ENCODE peak calls at places on chromosomes 5 and 9, in seven cellular contexts. One of them, this sample, is unnamed. For H3K9me3, the result is how much of the 10 kb centered on the place peaks cover.

GRCh38 chr5:31827862-31828261 is 188.9 kb downstream of the PDZD2 start:
- DNase-seq in mammary epithelial cell: peak
- DNase-seq in stomach: no peak
- DNase-seq in Peyer's patch: no peak
- DNase-seq in psoas muscle: no peak
- DNase-seq in A549: no peak
- DNase-seq in heart right ventricle: no peak
- DNase-seq in this sample: no peak

GRCh38 chr5:1418921-1419280 is 26.3 kb downstream of the SLC6A3 start:
- DNase-seq in A549: no peak
- DNase-seq in mammary epithelial cell: no peak
- DNase-seq in stomach: no peak
- DNase-seq in psoas muscle: no peak
- DNase-seq in heart right ventricle: no peak
- DNase-seq in Peyer's patch: no peak
- DNase-seq in this sample: no peak

GRCh38 chr5:116289276-116289675 is 204.5 kb downstream of the COMMD10 start:
- DNase-seq in psoas muscle: no peak
- DNase-seq in heart right ventricle: no peak
- DNase-seq in stomach: no peak
- DNase-seq in A549: no peak
- DNase-seq in Peyer's patch: no peak
- DNase-seq in mammary epithelial cell: no peak
- DNase-seq in this sample: no peak

GRCh38 chr9:88789785-88790184 is 201.5 kb upstream of the S1PR3 start:
- DNase-seq in A549: no peak
- DNase-seq in Peyer's patch: no peak
- DNase-seq in psoas muscle: no peak
- DNase-seq in mammary epithelial cell: peak
- DNase-seq in stomach: no peak
- DNase-seq in heart right ventricle: no peak
- DNase-seq in this sample: no peak

GRCh38 chr9:22919423-22919822 is 472.8 kb downstream of the DMRTA1 start:
- DNase-seq in heart right ventricle: no peak
- DNase-seq in stomach: no peak
- DNase-seq in psoas muscle: no peak
- DNase-seq in mammary epithelial cell: no peak
- DNase-seq in Peyer's patch: no peak
- DNase-seq in A549: no peak
- DNase-seq in this sample: no peak

GRCh38 chr9:121483049-121483448 is 16.6 kb downstream of the GGTA1 start:
- DNase-seq in heart right ventricle: no peak
- DNase-seq in psoas muscle: no peak
- DNase-seq in Peyer's patch: no peak
- DNase-seq in stomach: no peak
- DNase-seq in A549: no peak
- DNase-seq in mammary epithelial cell: no peak
- DNase-seq in this sample: no peak

GRCh38 chr5:172886974-172887491 is 53.0 kb downstream of the ERGIC1 start:
- DNase-seq in stomach: peak
- DNase-seq in psoas muscle: peak
- DNase-seq in Peyer's patch: no peak
- DNase-seq in mammary epithelial cell: peak
- DNase-seq in heart right ventricle: peak
- DNase-seq in A549: no peak
- DNase-seq in this sample: peak

GRCh38 chr5:105587963-105588662 is 2025.5 kb upstream of the NUDT12 start:
- DNase-seq in A549: peak
- DNase-seq in Peyer's patch: no peak
- DNase-seq in mammary epithelial cell: peak
- DNase-seq in psoas muscle: no peak
- DNase-seq in heart right ventricle: no peak
- DNase-seq in stomach: no peak
- DNase-seq in this sample: no peak

GRCh38 chr9:120934271-120934670 is 7.7 kb upstream of the TRAF1 start:
- DNase-seq in mammary epithelial cell: no peak
- DNase-seq in stomach: peak
- DNase-seq in A549: no peak
- DNase-seq in heart right ventricle: no peak
- DNase-seq in Peyer's patch: no peak
- DNase-seq in psoas muscle: no peak
- DNase-seq in this sample: peak

GRCh38 chr9:14428781-14429230 is 114.9 kb upstream of the NFIB start:
- DNase-seq in mammary epithelial cell: peak
- DNase-seq in psoas muscle: peak
- DNase-seq in Peyer's patch: peak
- DNase-seq in stomach: peak
- DNase-seq in heart right ventricle: peak
- DNase-seq in A549: peak
- DNase-seq in this sample: peak

GRCh38 chr5:11656940-11657339 is 247.3 kb downstream of the CTNND2 start:
- DNase-seq in heart right ventricle: no peak
- DNase-seq in Peyer's patch: no peak
- DNase-seq in psoas muscle: no peak
- DNase-seq in mammary epithelial cell: no peak
- DNase-seq in A549: no peak
- DNase-seq in stomach: no peak
- DNase-seq in this sample: no peak

GRCh38 chr5:153623906-153624765 is 133.7 kb downstream of the GRIA1 start:
- DNase-seq in A549: no peak
- DNase-seq in Peyer's patch: no peak
- DNase-seq in mammary epithelial cell: peak
- DNase-seq in stomach: no peak
- DNase-seq in psoas muscle: no peak
- DNase-seq in heart right ventricle: no peak
- DNase-seq in this sample: no peak

GRCh38 chr5:56176155-56176798 is 56.9 kb downstream of the ANKRD55 start:
- DNase-seq in Peyer's patch: no peak
- DNase-seq in A549: no peak
- DNase-seq in heart right ventricle: peak
- DNase-seq in stomach: no peak
- DNase-seq in mammary epithelial cell: no peak
- DNase-seq in psoas muscle: peak
- DNase-seq in this sample: peak

GRCh38 chr9:21968331-21969010 is 25.7 kb downstream of the CDKN2A start:
- DNase-seq in Peyer's patch: peak
- DNase-seq in stomach: no peak
- DNase-seq in mammary epithelial cell: no peak
- DNase-seq in A549: no peak
- DNase-seq in psoas muscle: no peak
- DNase-seq in heart right ventricle: no peak
- DNase-seq in this sample: no peak

GRCh38 chr5:56026863-56027300 is 32.1 kb upstream of the IL6ST start:
- DNase-seq in A549: peak
- DNase-seq in stomach: no peak
- DNase-seq in psoas muscle: no peak
- DNase-seq in Peyer's patch: no peak
- DNase-seq in mammary epithelial cell: peak
- DNase-seq in heart right ventricle: no peak
- DNase-seq in this sample: no peak

GRCh38 chr9:87830446-87830845 is 52.2 kb upstream of the SPATA31E1 start:
- DNase-seq in stomach: no peak
- DNase-seq in heart right ventricle: no peak
- DNase-seq in A549: no peak
- DNase-seq in Peyer's patch: no peak
- DNase-seq in psoas muscle: no peak
- DNase-seq in mammary epithelial cell: peak
- DNase-seq in this sample: no peak

GRCh38 chr9:26537211-26537610 is 355.4 kb downstream of the CAAP1 start:
- DNase-seq in A549: no peak
- DNase-seq in mammary epithelial cell: no peak
- DNase-seq in heart right ventricle: no peak
- DNase-seq in stomach: no peak
- DNase-seq in Peyer's patch: no peak
- DNase-seq in psoas muscle: no peak
- DNase-seq in this sample: no peak

GRCh38 chr9:26301659-26302058 is 590.9 kb downstream of the CAAP1 start:
- DNase-seq in psoas muscle: no peak
- DNase-seq in Peyer's patch: no peak
- DNase-seq in heart right ventricle: no peak
- DNase-seq in stomach: no peak
- DNase-seq in mammary epithelial cell: no peak
- DNase-seq in A549: no peak
- DNase-seq in this sample: no peak

GRCh38 chr5:52909192-52909591 is 80.0 kb upstream of the ITGA2 start:
- DNase-seq in psoas muscle: no peak
- DNase-seq in heart right ventricle: peak
- DNase-seq in Peyer's patch: no peak
- DNase-seq in mammary epithelial cell: no peak
- DNase-seq in A549: no peak
- DNase-seq in stomach: no peak
- DNase-seq in this sample: no peak

GRCh38 chr5:127094161-127094560 is 20.9 kb upstream of the C5orf63 start:
- DNase-seq in psoas muscle: no peak
- DNase-seq in Peyer's patch: no peak
- DNase-seq in heart right ventricle: no peak
- DNase-seq in mammary epithelial cell: no peak
- DNase-seq in stomach: no peak
- DNase-seq in A549: no peak
- DNase-seq in this sample: no peak

GRCh38 chr9:123049589-123050222 is 16.2 kb downstream of the GPR21 start:
- DNase-seq in stomach: peak
- DNase-seq in mammary epithelial cell: no peak
- DNase-seq in A549: no peak
- DNase-seq in psoas muscle: no peak
- DNase-seq in heart right ventricle: no peak
- DNase-seq in Peyer's patch: no peak
- DNase-seq in this sample: no peak

GRCh38 chr9:88988796-88989641 is 2.2 kb upstream of the S1PR3 start:
- DNase-seq in psoas muscle: no peak
- DNase-seq in mammary epithelial cell: peak
- DNase-seq in A549: no peak
- DNase-seq in stomach: no peak
- DNase-seq in Peyer's patch: no peak
- DNase-seq in heart right ventricle: no peak
- DNase-seq in this sample: peak

GRCh38 chr5:80141681-80142080 is 106.5 kb downstream of the THBS4 start:
- DNase-seq in A549: no peak
- DNase-seq in mammary epithelial cell: no peak
- DNase-seq in heart right ventricle: no peak
- DNase-seq in Peyer's patch: no peak
- DNase-seq in psoas muscle: no peak
- DNase-seq in stomach: no peak
- DNase-seq in this sample: no peak

GRCh38 chr5:77171141-77171910 is 39.2 kb upstream of the PDE8B start:
- DNase-seq in mammary epithelial cell: no peak
- DNase-seq in Peyer's patch: no peak
- DNase-seq in psoas muscle: no peak
- DNase-seq in stomach: no peak
- DNase-seq in heart right ventricle: no peak
- DNase-seq in A549: no peak
- DNase-seq in this sample: no peak

GRCh38 chr9:108443741-108444140 is 412.0 kb downstream of the ACTL7B start:
- DNase-seq in stomach: no peak
- DNase-seq in mammary epithelial cell: peak
- DNase-seq in psoas muscle: no peak
- DNase-seq in A549: no peak
- DNase-seq in heart right ventricle: no peak
- DNase-seq in Peyer's patch: no peak
- DNase-seq in this sample: no peak

GRCh38 chr5:173789031-173789920 is 98.9 kb upstream of the CPEB4 start:
- DNase-seq in A549: no peak
- DNase-seq in stomach: peak
- DNase-seq in heart right ventricle: no peak
- DNase-seq in psoas muscle: peak
- DNase-seq in mammary epithelial cell: peak
- DNase-seq in Peyer's patch: peak
- DNase-seq in this sample: peak

GRCh38 chr5:98975682-98976407 is 47.0 kb upstream of the CHD1 start:
- DNase-seq in stomach: no peak
- DNase-seq in heart right ventricle: no peak
- DNase-seq in mammary epithelial cell: no peak
- DNase-seq in Peyer's patch: no peak
- DNase-seq in psoas muscle: no peak
- DNase-seq in A549: no peak
- DNase-seq in this sample: no peak

GRCh38 chr5:40221255-40221654 is 458.5 kb upstream of the PTGER4 start:
- DNase-seq in stomach: no peak
- DNase-seq in heart right ventricle: no peak
- DNase-seq in A549: no peak
- DNase-seq in mammary epithelial cell: no peak
- DNase-seq in Peyer's patch: no peak
- DNase-seq in psoas muscle: no peak
- DNase-seq in this sample: no peak
- H3K27ac ChIP-seq in stomach: no peak
- H3K27ac ChIP-seq in heart right ventricle: no peak
- H3K27ac ChIP-seq in A549: no peak
- H3K27ac ChIP-seq in mammary epithelial cell: no peak
- H3K27ac ChIP-seq in Peyer's patch: no peak
- H3K27ac ChIP-seq in psoas muscle: no peak
- H3K27ac ChIP-seq in this sample: no peak

GRCh38 chr5:92916036-92916435 is 665.0 kb downstream of the NR2F1-AS1 start:
- DNase-seq in mammary epithelial cell: peak
- DNase-seq in stomach: no peak
- DNase-seq in Peyer's patch: no peak
- DNase-seq in psoas muscle: no peak
- DNase-seq in A549: peak
- DNase-seq in heart right ventricle: no peak
- DNase-seq in this sample: no peak
- TF ChIP-seq CTCF in mammary epithelial cell: peak
- TF ChIP-seq CTCF in stomach: no peak
- TF ChIP-seq CTCF in Peyer's patch: no peak
- TF ChIP-seq CTCF in psoas muscle: no peak
- TF ChIP-seq CTCF in A549: peak
- TF ChIP-seq CTCF in heart right ventricle: no peak
- TF ChIP-seq CTCF in this sample: no peak

DNA sequence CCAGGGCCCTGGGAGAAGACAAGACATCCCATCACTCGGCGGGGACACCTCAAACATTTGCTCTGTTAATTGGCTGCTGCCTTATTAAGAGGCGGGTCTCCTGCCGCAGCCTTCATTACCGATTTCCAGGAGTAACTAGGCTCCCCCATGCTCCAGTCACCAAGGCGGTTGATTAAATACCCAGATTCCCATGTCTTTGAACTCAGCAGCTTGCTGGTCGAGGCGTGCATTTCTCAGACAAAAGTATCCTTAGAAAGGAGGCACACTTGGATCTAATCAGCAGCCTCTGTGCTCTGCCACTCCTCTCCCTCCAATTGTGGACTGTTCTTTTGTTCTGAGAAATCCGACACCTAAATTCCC is 228.8 kb downstream of the FSTL4 start:
- DNase-seq in psoas muscle: no peak
- DNase-seq in mammary epithelial cell: no peak
- DNase-seq in A549: no peak
- DNase-seq in Peyer's patch: no peak
- DNase-seq in stomach: peak
- DNase-seq in heart right ventricle: no peak
- DNase-seq in this sample: no peak
- H3K9me3 ChIP-seq in psoas muscle: under half
- H3K9me3 ChIP-seq in mammary epithelial cell: under half
- H3K9me3 ChIP-seq in A549: under half
- H3K9me3 ChIP-seq in Peyer's patch: under half
- H3K9me3 ChIP-seq in stomach: under half
- H3K9me3 ChIP-seq in heart right ventricle: under half
- H3K9me3 ChIP-seq in this sample: under half

DNA sequence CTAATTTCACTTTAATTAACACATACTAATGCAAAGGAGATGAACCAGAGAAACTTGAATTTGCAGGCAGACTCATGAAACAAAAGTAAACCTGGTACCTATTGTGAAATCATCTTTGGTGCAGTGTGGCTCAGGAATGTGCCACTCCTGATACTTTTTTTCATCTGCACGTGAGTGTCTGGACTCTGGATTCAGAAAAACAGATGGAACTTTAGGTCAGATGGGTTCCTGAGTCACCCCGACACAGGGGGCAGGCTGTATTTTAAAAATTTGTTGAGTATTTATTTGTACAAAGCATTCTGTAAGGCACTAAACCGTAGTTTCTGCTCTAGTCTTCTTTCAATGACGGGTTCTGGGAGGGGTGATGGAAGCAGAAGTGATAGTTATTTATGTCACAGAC is 52.2 kb upstream of the TUT7 start:
- DNase-seq in psoas muscle: no peak
- DNase-seq in heart right ventricle: no peak
- DNase-seq in mammary epithelial cell: peak
- DNase-seq in A549: peak
- DNase-seq in stomach: no peak
- DNase-seq in Peyer's patch: no peak
- DNase-seq in this sample: no peak
- H3K27ac ChIP-seq in psoas muscle: peak
- H3K27ac ChIP-seq in heart right ventricle: no peak
- H3K27ac ChIP-seq in mammary epithelial cell: peak
- H3K27ac ChIP-seq in A549: peak
- H3K27ac ChIP-seq in stomach: peak
- H3K27ac ChIP-seq in Peyer's patch: no peak
- H3K27ac ChIP-seq in this sample: peak

This sample was measured in tibial artery.